ENCODE peak calls at places on chromosomes 13 and 19, in ten cellular contexts. M is HFF-Myc, Y is ovary, P is colonic mucosa, L is RWPE1, X is activated B cell treated with CpG ODN at 0.5 μM for 24 hours, G is PC-3, D is astrocyte, F is GM10248, Z is endodermal cell. A is an unnamed sample.

GRCh38 chr19:45352914-45353796 is 12.6 kb downstream of the KLC3 start:
- DNase-seq in X (no peak), F (no peak), Z (no peak), D (no peak), M (no peak), P (no peak), Y (no peak), G (no peak), L (no peak), A (no peak)

GRCh38 chr19:19508217-19508616 is 7.1 kb downstream of the TSSK6 start:
- DNase-seq in Y (no peak), Z (no peak), L (no peak), M (no peak), X (no peak), G (no peak), P (no peak), D (no peak), F (no peak), A (no peak)

GRCh38 chr19:18500820-18501219 is 21.1 kb downstream of the ELL start:
- DNase-seq in Z (no peak), M (no peak), F (no peak), G (no peak), P (no peak), D (no peak), L (no peak), Y (peak), X (no peak), A (no peak)

GRCh38 chr13:59112375-59112774 is 1051.4 kb downstream of the DIAPH3 start:
- DNase-seq in L (peak), Y (no peak), D (peak), M (peak), F (no peak), X (no peak), P (no peak), G (peak), Z (no peak), A (no peak)

GRCh38 chr13:107421028-107421427 is 794.3 kb downstream of the LIG4 start:
- DNase-seq in G (peak), D (peak), M (no peak), X (no peak), Y (no peak), F (no peak), Z (no peak), L (no peak), P (no peak), A (no peak)

GRCh38 chr19:47428177-47428894 is 9.0 kb upstream of the MEIS3 start:
- DNase-seq in Y (peak), G (peak), D (peak), X (no peak), M (peak), Z (peak), L (peak), P (peak), F (peak), A (peak)

GRCh38 chr19:4140237-4140711 is 13.2 kb upstream of the CREB3L3 start:
- DNase-seq in Y (no peak), P (peak), X (peak), M (no peak), L (peak), G (peak), Z (peak), D (peak), F (peak), A (peak)

GRCh38 chr19:41064974-41065569 is 23.2 kb upstream of the CYP2A13 start:
- DNase-seq in F (no peak), Z (peak), M (peak), L (peak), D (peak), G (peak), P (peak), X (no peak), Y (no peak), A (no peak)

GRCh38 chr19:47391510-47392223 is 27.7 kb downstream of the MEIS3 start:
- DNase-seq in Y (peak), G (peak), F (peak), D (peak), P (peak), X (peak), M (peak), L (peak), Z (peak), A (peak)

GRCh38 chr19:4320419-4320818 is 16.0 kb downstream of the FSD1 start:
- DNase-seq in Y (no peak), F (no peak), X (no peak), L (no peak), Z (no peak), M (no peak), G (no peak), D (no peak), P (no peak), A (no peak)

GRCh38 chr13:49655906-49656305 is 27.6 kb downstream of the ARL11 start:
- DNase-seq in Z (no peak), M (no peak), Y (no peak), X (no peak), D (no peak), G (peak), F (no peak), P (no peak), L (no peak), A (no peak)

GRCh38 chr13:65378943-65379519 is 1851.1 kb downstream of the PCDH9 start:
- DNase-seq in Y (no peak), G (peak), F (no peak), D (peak), Z (no peak), L (peak), P (no peak), X (no peak), M (no peak), A (no peak)

GRCh38 chr13:74825170-74825948 is 656.6 kb downstream of the TBC1D4 start:
- DNase-seq in P (no peak), F (no peak), D (peak), Z (no peak), Y (no peak), G (peak), X (no peak), L (peak), M (peak), A (no peak)

GRCh38 chr19:47176071-47176626 is 45.5 kb downstream of the SAE1 start:
- DNase-seq in M (no peak), Y (no peak), Z (no peak), F (no peak), L (peak), P (no peak), G (no peak), X (no peak), D (peak), A (no peak)

GRCh38 chr19:1970806-1971502 is 30.0 kb downstream of the CSNK1G2 start:
- DNase-seq in Y (no peak), M (no peak), Z (no peak), P (no peak), G (peak), D (no peak), X (no peak), L (no peak), F (no peak), A (no peak)

GRCh38 chr19:14248578-14249011 is 42.6 kb upstream of the ADGRL1 start:
- DNase-seq in M (no peak), G (peak), Z (peak), Y (peak), P (peak), D (peak), F (peak), X (peak), L (no peak), A (peak)

GRCh38 chr13:36385471-36385870 is 39.3 kb upstream of the SPART start:
- DNase-seq in P (no peak), F (no peak), L (no peak), D (peak), Z (no peak), Y (no peak), X (no peak), G (peak), M (no peak), A (no peak)

GRCh38 chr19:10399878-10400277 is 3.5 kb downstream of the CDC37 start:
- DNase-seq in L (no peak), Y (no peak), G (no peak), Z (no peak), P (no peak), X (no peak), D (no peak), F (no peak), M (no peak), A (no peak)

GRCh38 chr13:87820221-87820620 is 149.1 kb downstream of the SLITRK5 start:
- DNase-seq in L (no peak), G (no peak), M (no peak), X (no peak), F (no peak), Z (no peak), D (no peak), Y (no peak), P (no peak), A (no peak)

GRCh38 chr13:59318320-59318930 is 845.3 kb downstream of the DIAPH3 start:
- DNase-seq in X (no peak), M (peak), L (peak), G (peak), Z (peak), D (peak), P (peak), F (peak), Y (no peak), A (peak)

GRCh38 chr19:42255766-42256750 is 1.1 kb upstream of the ERF start:
- DNase-seq in P (peak), L (no peak), X (no peak), Z (peak), F (no peak), Y (peak), D (no peak), G (peak), M (no peak), A (no peak)

DNA sequence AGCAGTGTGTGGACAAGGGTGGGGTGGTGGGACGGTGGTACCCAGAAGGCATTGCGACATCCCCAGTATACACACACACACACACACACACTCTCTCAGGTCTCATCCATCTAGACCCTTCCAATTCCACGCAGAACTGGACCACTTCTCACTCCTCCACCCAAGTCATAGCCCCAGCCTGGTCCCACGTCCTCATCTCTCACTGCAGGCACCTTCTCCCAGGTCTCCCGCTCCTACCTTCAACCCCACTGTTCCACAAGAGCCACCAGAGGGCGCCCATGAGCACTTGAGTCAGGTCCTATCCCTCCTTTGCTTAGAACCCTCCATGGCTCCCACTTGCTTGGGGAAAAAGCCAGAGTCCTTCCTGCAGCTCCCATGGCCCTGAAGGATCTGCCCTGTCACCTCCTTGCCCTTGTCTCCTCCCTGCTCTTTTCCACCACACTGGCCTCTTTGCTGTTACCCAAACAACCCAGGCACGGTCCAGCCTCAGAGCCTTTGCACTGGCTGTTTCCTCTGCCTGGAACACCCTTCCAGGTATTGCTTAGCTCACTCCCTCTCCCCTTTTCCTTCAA is 62.6 kb downstream of the IER2 start:
- DNase-seq in X (peak), D (no peak), Z (peak), L (peak), G (peak), Y (peak), F (peak), M (peak), P (peak), A (peak)
- TF ChIP-seq CTCF in X (no peak), D (peak), Z (peak), L (peak), G (peak), Y (no peak), F (peak), M (peak), P (peak), A (peak)

DNA sequence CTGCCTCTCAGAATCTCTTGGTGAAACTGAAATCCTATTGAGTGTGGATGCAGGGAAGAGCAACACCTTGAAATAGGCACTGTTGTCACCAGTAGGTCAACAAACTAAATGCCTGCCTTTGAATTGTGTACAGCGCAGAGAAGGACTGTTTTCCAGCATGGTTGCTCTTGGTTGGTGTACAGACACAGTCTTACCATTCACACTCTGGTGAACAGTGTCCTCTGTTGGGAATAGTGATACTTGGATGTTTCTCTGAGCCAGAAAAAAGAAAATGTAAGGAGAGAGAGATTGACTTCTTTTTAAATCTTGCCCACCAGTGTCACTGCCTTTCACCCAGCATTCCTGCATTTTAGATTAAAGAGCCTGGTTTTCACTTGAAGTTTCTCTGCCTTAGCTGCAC is 179.7 kb downstream of the STK24 start:
- DNase-seq in L (no peak), P (no peak), Y (no peak), D (peak), M (no peak), F (no peak), G (no peak), Z (no peak), X (no peak), A (no peak)
- TF ChIP-seq CTCF in L (no peak), P (peak), Y (no peak), D (peak), M (no peak), F (no peak), G (peak), Z (no peak), X (no peak), A (no peak)

DNA sequence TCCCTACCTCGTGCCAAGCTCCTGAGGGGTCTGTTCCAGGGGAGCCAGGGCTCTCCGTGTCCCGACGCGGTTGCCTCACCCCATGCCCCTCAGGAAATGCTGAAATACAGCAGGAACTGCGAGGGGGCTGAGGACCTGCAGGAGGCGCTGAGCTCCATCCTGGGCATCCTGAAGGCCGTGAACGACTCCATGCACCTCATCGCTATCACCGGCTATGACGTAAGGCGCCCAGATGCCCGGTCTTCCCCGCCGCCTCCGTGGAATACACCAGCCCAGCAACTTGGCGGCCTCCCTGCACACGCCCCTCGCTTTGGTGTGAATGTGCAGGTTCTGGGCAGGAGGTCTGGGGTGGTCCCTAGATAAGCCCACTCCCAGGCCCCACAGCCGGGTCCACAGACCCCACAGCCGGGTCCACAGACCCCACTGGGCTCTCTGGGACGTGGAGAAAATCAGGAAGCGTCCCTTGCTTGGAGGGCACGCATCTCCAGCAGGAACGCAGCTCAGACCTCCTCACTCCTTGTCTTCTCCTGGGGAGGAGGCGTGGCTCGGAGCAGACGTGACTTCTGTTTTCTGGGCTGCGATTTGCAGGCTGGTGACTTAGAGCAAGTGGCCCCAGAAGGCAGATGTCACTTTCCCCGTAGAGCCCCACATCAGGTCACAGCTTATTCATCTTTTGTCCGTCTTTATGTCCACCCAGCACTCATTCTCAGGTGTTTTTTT is 19.4 kb upstream of the F7 start:
- DNase-seq in D (no peak), M (no peak), F (no peak), L (no peak), G (no peak), Y (no peak), P (no peak), Z (peak), X (no peak), A (no peak)
- TF ChIP-seq CTCF in D (no peak), M (peak), F (no peak), L (no peak), G (no peak), Y (no peak), P (no peak), Z (peak), X (no peak), A (no peak)

DNA sequence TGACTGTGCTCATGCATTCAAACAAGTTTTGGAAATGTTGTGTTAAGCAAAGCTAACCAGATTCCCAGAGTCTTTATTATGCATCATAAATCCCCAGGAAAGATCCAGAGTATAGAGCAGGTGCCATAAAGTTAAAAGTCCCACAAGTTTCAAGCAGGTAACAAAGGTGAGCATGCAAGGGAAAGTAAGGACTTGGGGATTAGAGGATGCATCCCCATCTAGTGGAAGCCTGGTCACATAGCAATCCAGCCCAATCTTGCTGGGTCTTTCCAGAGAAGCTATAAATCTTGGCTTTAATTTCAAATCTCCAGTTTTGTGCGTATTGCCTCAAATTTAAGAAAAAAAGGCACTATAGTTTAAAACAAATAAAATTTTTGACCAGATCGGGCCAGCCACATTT is 72.7 kb downstream of the ZNF254 start:
- DNase-seq in X (no peak), D (peak), P (no peak), M (no peak), Y (no peak), G (peak), L (peak), Z (peak), F (no peak), A (no peak)
- TF ChIP-seq CTCF in X (no peak), D (peak), P (peak), M (peak), Y (no peak), G (peak), L (no peak), Z (peak), F (peak), A (no peak)

GRCh38 chr13:30403491-30403890 is 18.8 kb upstream of the UBE2L5 start:
- DNase-seq in D (no peak), M (no peak), F (no peak), G (no peak), P (no peak), L (no peak), Z (no peak), Y (no peak), X (no peak), A (no peak)
- TF ChIP-seq CTCF in D (no peak), M (no peak), F (no peak), G (no peak), P (no peak), L (no peak), Z (no peak), Y (no peak), X (no peak), A (no peak)

A was measured in activated CD8-positive, alpha-beta T cell treated with anti-CD3 and anti-CD28 coated beads for 36 hours.